ENCODE peak calls at places on chromosomes 2 and 18, in seven cellular contexts. One of them, this sample, is unnamed.

GRCh38 chr2:195622966-195623365 is 34.1 kb upstream of the SLC39A10 start:
- DNase-seq in HCT116: no peak
- DNase-seq in HepG2: peak; percentile 30
- DNase-seq in K562: no peak
- DNase-seq in SK-N-SH: no peak
- DNase-seq in GM12878: no peak
- DNase-seq in H1: no peak
- DNase-seq in this sample: no peak

GRCh38 chr2:38033651-38034050 is 42.3 kb downstream of the CYP1B1 start:
- DNase-seq in HCT116: no peak
- DNase-seq in HepG2: no peak
- DNase-seq in K562: no peak
- DNase-seq in SK-N-SH: no peak
- DNase-seq in GM12878: no peak
- DNase-seq in H1: no peak
- DNase-seq in this sample: no peak

GRCh38 chr18:23994361-23994902 is 20.1 kb upstream of the TTC39C start:
- DNase-seq in HCT116: peak; percentile 18
- DNase-seq in HepG2: peak; percentile 52
- DNase-seq in K562: no peak
- DNase-seq in SK-N-SH: peak; percentile 65
- DNase-seq in GM12878: no peak
- DNase-seq in H1: no peak
- DNase-seq in this sample: no peak

GRCh38 chr2:52874706-52875105 is 892.9 kb upstream of the CHAC2 start:
- DNase-seq in HCT116: no peak
- DNase-seq in HepG2: no peak
- DNase-seq in K562: no peak
- DNase-seq in SK-N-SH: no peak
- DNase-seq in GM12878: no peak
- DNase-seq in H1: no peak
- DNase-seq in this sample: no peak

GRCh38 chr2:79741044-79741443 is 228.2 kb downstream of the CTNNA2 start:
- DNase-seq in HCT116: no peak
- DNase-seq in HepG2: no peak
- DNase-seq in K562: no peak
- DNase-seq in SK-N-SH: no peak
- DNase-seq in GM12878: no peak
- DNase-seq in H1: no peak
- DNase-seq in this sample: no peak

GRCh38 chr18:36663312-36663711 is 165.5 kb downstream of the TPGS2 start:
- DNase-seq in HCT116: no peak
- DNase-seq in HepG2: no peak
- DNase-seq in K562: no peak
- DNase-seq in SK-N-SH: no peak
- DNase-seq in GM12878: no peak
- DNase-seq in H1: no peak
- DNase-seq in this sample: no peak

GRCh38 chr2:155733091-155733870 is 599.2 kb downstream of the NR4A2 start:
- DNase-seq in HCT116: no peak
- DNase-seq in HepG2: no peak
- DNase-seq in K562: no peak
- DNase-seq in SK-N-SH: no peak
- DNase-seq in GM12878: no peak
- DNase-seq in H1: no peak
- DNase-seq in this sample: no peak

GRCh38 chr2:234795974-234796690 is 155.7 kb upstream of the SH3BP4 start:
- DNase-seq in HCT116: no peak
- DNase-seq in HepG2: peak; percentile 21
- DNase-seq in K562: no peak
- DNase-seq in SK-N-SH: peak; percentile 32
- DNase-seq in GM12878: no peak
- DNase-seq in H1: no peak
- DNase-seq in this sample: no peak

GRCh38 chr2:226963528-226963927 is 127.7 kb downstream of the RHBDD1 start:
- DNase-seq in HCT116: peak; percentile 44
- DNase-seq in HepG2: no peak
- DNase-seq in K562: no peak
- DNase-seq in SK-N-SH: no peak
- DNase-seq in GM12878: no peak
- DNase-seq in H1: no peak
- DNase-seq in this sample: no peak

GRCh38 chr18:13558132-13558531 is 168.2 kb downstream of the FAM210A start:
- DNase-seq in HCT116: peak; percentile 31
- DNase-seq in HepG2: peak; percentile 52
- DNase-seq in K562: peak; percentile 52
- DNase-seq in SK-N-SH: peak; percentile 83
- DNase-seq in GM12878: no peak
- DNase-seq in H1: peak; percentile 62
- DNase-seq in this sample: no peak

GRCh38 chr2:120754067-120754960 is 18.6 kb downstream of the GLI2 start:
- DNase-seq in HCT116: no peak
- DNase-seq in HepG2: no peak
- DNase-seq in K562: no peak
- DNase-seq in SK-N-SH: peak; percentile 81
- DNase-seq in GM12878: no peak
- DNase-seq in H1: no peak
- DNase-seq in this sample: no peak

GRCh38 chr2:54871457-54872103 is 148.1 kb downstream of the EML6 start:
- DNase-seq in HCT116: no peak
- DNase-seq in HepG2: peak; percentile 73
- DNase-seq in K562: no peak
- DNase-seq in SK-N-SH: no peak
- DNase-seq in GM12878: no peak
- DNase-seq in H1: no peak
- DNase-seq in this sample: no peak

GRCh38 chr2:26186371-26186770 is 13.5 kb downstream of the GAREM2 start:
- DNase-seq in HCT116: no peak
- DNase-seq in HepG2: no peak
- DNase-seq in K562: no peak
- DNase-seq in SK-N-SH: peak; percentile 29
- DNase-seq in GM12878: no peak
- DNase-seq in H1: no peak
- DNase-seq in this sample: no peak

GRCh38 chr18:76376668-76377358 is 118.2 kb downstream of the ZNF516 start:
- DNase-seq in HCT116: no peak
- DNase-seq in HepG2: no peak
- DNase-seq in K562: peak; percentile 13
- DNase-seq in SK-N-SH: no peak
- DNase-seq in GM12878: no peak
- DNase-seq in H1: no peak
- DNase-seq in this sample: no peak

GRCh38 chr2:64262068-64262467 is 117.8 kb upstream of the PELI1 start:
- DNase-seq in HCT116: no peak
- DNase-seq in HepG2: peak; percentile 56
- DNase-seq in K562: no peak
- DNase-seq in SK-N-SH: no peak
- DNase-seq in GM12878: no peak
- DNase-seq in H1: peak; percentile 46
- DNase-seq in this sample: no peak

GRCh38 chr2:10297191-10297700 is 5.5 kb upstream of the HPCAL1 start:
- DNase-seq in HCT116: no peak
- DNase-seq in HepG2: no peak
- DNase-seq in K562: no peak
- DNase-seq in SK-N-SH: no peak
- DNase-seq in GM12878: no peak
- DNase-seq in H1: no peak
- DNase-seq in this sample: no peak

GRCh38 chr2:10300997-10301945 is 1.4 kb upstream of the HPCAL1 start:
- DNase-seq in HCT116: no peak
- DNase-seq in HepG2: peak; percentile 90
- DNase-seq in K562: no peak
- DNase-seq in SK-N-SH: no peak
- DNase-seq in GM12878: no peak
- DNase-seq in H1: no peak
- DNase-seq in this sample: no peak

GRCh38 chr2:10296142-10296541 is 6.6 kb upstream of the HPCAL1 start:
- DNase-seq in HCT116: no peak
- DNase-seq in HepG2: no peak
- DNase-seq in K562: no peak
- DNase-seq in SK-N-SH: no peak
- DNase-seq in GM12878: no peak
- DNase-seq in H1: no peak
- DNase-seq in this sample: no peak

GRCh38 chr2:10300328-10300920 is 2.3 kb upstream of the HPCAL1 start:
- DNase-seq in HCT116: no peak
- DNase-seq in HepG2: peak; percentile 40
- DNase-seq in K562: no peak
- DNase-seq in SK-N-SH: no peak
- DNase-seq in GM12878: no peak
- DNase-seq in H1: no peak
- DNase-seq in this sample: no peak

DNA sequence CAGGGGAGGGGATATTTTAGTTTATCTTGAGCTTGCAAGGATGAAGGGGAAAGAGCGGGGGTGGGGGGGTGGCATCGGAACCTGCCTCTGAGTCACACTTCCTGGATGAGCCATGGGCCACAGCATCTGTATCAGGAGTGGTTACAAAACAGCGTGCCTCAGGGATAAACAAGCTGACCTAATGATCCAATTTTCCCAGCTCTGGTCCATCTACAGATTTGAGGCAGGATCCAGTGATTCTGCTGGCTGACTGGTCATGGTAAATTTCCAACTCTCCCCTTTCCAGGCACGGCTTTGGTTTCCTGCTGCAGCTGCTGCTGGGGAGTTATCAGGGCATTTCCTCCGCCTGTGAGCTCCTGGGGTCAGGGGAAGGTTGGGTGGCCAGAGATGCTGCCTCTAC is 4.8 kb upstream of the HPCAL1 start:
- DNase-seq in HCT116: peak; percentile 34
- DNase-seq in HepG2: peak; percentile 71
- DNase-seq in K562: peak; percentile 82
- DNase-seq in SK-N-SH: peak; percentile 86
- DNase-seq in GM12878: no peak
- DNase-seq in H1: no peak
- DNase-seq in this sample: no peak
- TF ChIP-seq JUND in HCT116: no peak
- TF ChIP-seq JUND in HepG2: no peak
- TF ChIP-seq JUND in K562: peak; percentile 69
- TF ChIP-seq JUND in SK-N-SH: peak; percentile 93
- TF ChIP-seq JUND in GM12878: no peak
- TF ChIP-seq JUND in H1: no peak
- TF ChIP-seq JUND in this sample: no peak

GRCh38 chr18:49960376-49960775 is 147.0 kb upstream of the ACAA2 start:
- DNase-seq in HCT116: no peak
- DNase-seq in HepG2: no peak
- DNase-seq in K562: no peak
- DNase-seq in SK-N-SH: no peak
- DNase-seq in GM12878: no peak
- DNase-seq in H1: no peak
- DNase-seq in this sample: no peak

GRCh38 chr18:49959176-49959575 is 145.8 kb upstream of the ACAA2 start:
- DNase-seq in HCT116: no peak
- DNase-seq in HepG2: no peak
- DNase-seq in K562: no peak
- DNase-seq in SK-N-SH: no peak
- DNase-seq in GM12878: peak; percentile 43
- DNase-seq in H1: no peak
- DNase-seq in this sample: no peak

GRCh38 chr18:49963217-49963616 is 149.9 kb upstream of the ACAA2 start:
- DNase-seq in HCT116: no peak
- DNase-seq in HepG2: no peak
- DNase-seq in K562: no peak
- DNase-seq in SK-N-SH: no peak
- DNase-seq in GM12878: no peak
- DNase-seq in H1: no peak
- DNase-seq in this sample: no peak

GRCh38 chr18:49966090-49966489 is 152.8 kb upstream of the ACAA2 start:
- DNase-seq in HCT116: peak; percentile 51
- DNase-seq in HepG2: no peak
- DNase-seq in K562: no peak
- DNase-seq in SK-N-SH: no peak
- DNase-seq in GM12878: no peak
- DNase-seq in H1: no peak
- DNase-seq in this sample: no peak

GRCh38 chr18:49961271-49961670 is 147.9 kb upstream of the ACAA2 start:
- DNase-seq in HCT116: no peak
- DNase-seq in HepG2: no peak
- DNase-seq in K562: no peak
- DNase-seq in SK-N-SH: no peak
- DNase-seq in GM12878: no peak
- DNase-seq in H1: no peak
- DNase-seq in this sample: no peak
- TF ChIP-seq JUND in HCT116: no peak
- TF ChIP-seq JUND in HepG2: no peak
- TF ChIP-seq JUND in K562: no peak
- TF ChIP-seq JUND in SK-N-SH: no peak
- TF ChIP-seq JUND in GM12878: no peak
- TF ChIP-seq JUND in H1: no peak
- TF ChIP-seq JUND in this sample: no peak

GRCh38 chr2:3099145-3099859 is 278.3 kb downstream of the EIPR1 start:
- DNase-seq in HCT116: no peak
- DNase-seq in HepG2: no peak
- DNase-seq in K562: no peak
- DNase-seq in SK-N-SH: no peak
- DNase-seq in GM12878: no peak
- DNase-seq in H1: no peak
- DNase-seq in this sample: no peak

GRCh38 chr2:3098231-3098630 is 279.4 kb downstream of the EIPR1 start:
- DNase-seq in HCT116: no peak
- DNase-seq in HepG2: no peak
- DNase-seq in K562: no peak
- DNase-seq in SK-N-SH: no peak
- DNase-seq in GM12878: no peak
- DNase-seq in H1: no peak
- DNase-seq in this sample: no peak

GRCh38 chr2:3101016-3101703 is 276.5 kb downstream of the EIPR1 start:
- DNase-seq in HCT116: no peak
- DNase-seq in HepG2: no peak
- DNase-seq in K562: no peak
- DNase-seq in SK-N-SH: peak; percentile 93
- DNase-seq in GM12878: no peak
- DNase-seq in H1: no peak
- DNase-seq in this sample: no peak

GRCh38 chr2:3100386-3100785 is 277.2 kb downstream of the EIPR1 start:
- DNase-seq in HCT116: no peak
- DNase-seq in HepG2: no peak
- DNase-seq in K562: no peak
- DNase-seq in SK-N-SH: no peak
- DNase-seq in GM12878: no peak
- DNase-seq in H1: no peak
- DNase-seq in this sample: no peak

DNA sequence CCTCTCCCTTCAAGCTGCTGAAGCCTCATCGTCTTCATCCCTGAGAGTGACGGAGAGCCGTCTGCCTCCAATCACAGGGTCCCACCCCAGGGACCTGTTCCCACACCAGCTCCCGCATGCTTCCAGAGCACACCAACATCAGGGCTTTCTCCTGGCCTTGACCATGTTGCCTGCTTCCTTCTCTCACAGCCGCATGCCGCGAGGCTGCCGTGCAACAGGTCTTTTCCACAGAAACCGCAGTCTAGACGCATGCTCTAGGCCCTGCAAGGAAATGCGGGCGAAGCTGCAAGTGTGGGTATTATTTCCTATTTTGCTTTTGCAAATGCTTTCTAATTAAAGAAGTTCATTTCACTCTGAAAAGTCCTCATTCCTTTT is 277.8 kb downstream of the EIPR1 start:
- DNase-seq in HCT116: no peak
- DNase-seq in HepG2: no peak
- DNase-seq in K562: no peak
- DNase-seq in SK-N-SH: no peak
- DNase-seq in GM12878: no peak
- DNase-seq in H1: no peak
- DNase-seq in this sample: no peak
- TF ChIP-seq JUND in HCT116: no peak
- TF ChIP-seq JUND in HepG2: no peak
- TF ChIP-seq JUND in K562: no peak
- TF ChIP-seq JUND in SK-N-SH: no peak
- TF ChIP-seq JUND in GM12878: no peak
- TF ChIP-seq JUND in H1: no peak
- TF ChIP-seq JUND in this sample: no peak

GRCh38 chr2:56379066-56379465 is 195.3 kb downstream of the CCDC85A start:
- DNase-seq in HCT116: no peak
- DNase-seq in HepG2: no peak
- DNase-seq in K562: no peak
- DNase-seq in SK-N-SH: no peak
- DNase-seq in GM12878: no peak
- DNase-seq in H1: no peak
- DNase-seq in this sample: no peak
- TF ChIP-seq JUND in HCT116: no peak
- TF ChIP-seq JUND in HepG2: no peak
- TF ChIP-seq JUND in K562: no peak
- TF ChIP-seq JUND in SK-N-SH: no peak
- TF ChIP-seq JUND in GM12878: no peak
- TF ChIP-seq JUND in H1: no peak
- TF ChIP-seq JUND in this sample: no peak

This sample was measured in T47D.